ENCODE peak calls at places on chromosome 1, in seven cellular contexts. X, W, H, B, N, Y and J are unnamed samples.

GRCh38 chr1:8625981-8626898 is 191.2 kb downstream of the RERE start:
- DNase-seq in X (no peak), Y (no peak), W (peak; percentile 93), H (no peak), B (peak; percentile 28), N (no peak), J (no peak)

GRCh38 chr1:44035726-44036408 is 4.6 kb upstream of the SLC6A9 start:
- DNase-seq in H (no peak), X (peak; percentile 8), W (no peak), N (peak; percentile 48), Y (no peak), B (peak; percentile 73), J (peak; percentile 32)

GRCh38 chr1:29688477-29689365 is 452.4 kb downstream of the PTPRU start:
- DNase-seq in W (peak; percentile 73), B (no peak), Y (no peak), H (no peak), X (peak; percentile 65), N (no peak), J (peak; percentile 37)

GRCh38 chr1:13801711-13802486 is 101.9 kb downstream of the PRDM2 start:
- DNase-seq in N (no peak), W (no peak), B (no peak), X (no peak), H (no peak), Y (no peak), J (no peak)

GRCh38 chr1:73673980-73674379 is 524.0 kb downstream of the LRRIQ3 start:
- DNase-seq in Y (no peak), N (no peak), H (no peak), B (no peak), X (no peak), W (no peak), J (no peak)

GRCh38 chr1:201028473-201028889 is 5.0 kb upstream of the KIF21B start:
- DNase-seq in Y (no peak), N (no peak), W (no peak), X (no peak), B (peak; percentile 56), H (no peak), J (no peak)

GRCh38 chr1:7418442-7419080 is 352.5 kb upstream of the VAMP3 start:
- DNase-seq in N (no peak), H (no peak), X (no peak), W (no peak), Y (no peak), B (peak; percentile 5), J (no peak)

GRCh38 chr1:212512731-212513559 is 80.2 kb downstream of the NENF start:
- DNase-seq in W (no peak), X (no peak), N (no peak), Y (no peak), B (no peak), H (no peak), J (no peak)

GRCh38 chr1:56502700-56503245 is 76.6 kb downstream of the PLPP3 start:
- DNase-seq in B (peak; percentile 72), Y (no peak), H (no peak), N (no peak), W (no peak), X (no peak), J (no peak)

GRCh38 chr1:51236548-51237312 is 657 bp downstream of the RNF11 start:
- DNase-seq in X (peak; percentile 48), H (no peak), Y (peak; percentile 3), W (no peak), B (peak; percentile 56), N (peak; percentile 44), J (peak; percentile 58)

GRCh38 chr1:181656491-181656890 is 173.2 kb downstream of the CACNA1E start:
- DNase-seq in Y (no peak), W (no peak), X (no peak), B (no peak), H (no peak), N (no peak), J (no peak)

GRCh38 chr1:220828950-220829586 is 42.4 kb downstream of the MTARC1 start:
- DNase-seq in N (no peak), H (no peak), W (no peak), X (no peak), B (no peak), Y (no peak), J (no peak)

GRCh38 chr1:33092438-33092837 is 11.5 kb downstream of the AZIN2 start:
- DNase-seq in Y (no peak), X (no peak), H (no peak), N (no peak), W (no peak), B (no peak), J (no peak)

GRCh38 chr1:154490327-154490726 is 11.7 kb upstream of the TDRD10 start:
- DNase-seq in B (peak; percentile 12), W (no peak), H (no peak), Y (no peak), X (no peak), N (no peak), J (no peak)

GRCh38 chr1:39434797-39435395 is 56.5 kb upstream of the BMP8A start:
- DNase-seq in B (no peak), Y (no peak), N (no peak), W (no peak), H (no peak), X (no peak), J (no peak)

GRCh38 chr1:214306270-214306669 is 25.3 kb downstream of the SMYD2 start:
- DNase-seq in X (no peak), H (no peak), Y (no peak), W (no peak), B (no peak), N (no peak), J (no peak)

GRCh38 chr1:206472454-206472853 is 2.2 kb downstream of the IKBKE start:
- DNase-seq in B (peak; percentile 48), H (no peak), N (no peak), X (no peak), Y (no peak), W (peak; percentile 69), J (peak; percentile 60)

GRCh38 chr1:100721502-100722205 is 2.1 kb downstream of the VCAM1 start:
- DNase-seq in B (peak; percentile 38), X (no peak), N (no peak), H (peak; percentile 64), Y (no peak), W (peak; percentile 94), J (no peak)

GRCh38 chr1:29240400-29240837 is 4.1 kb downstream of the PTPRU start:
- DNase-seq in X (no peak), B (no peak), N (no peak), H (no peak), W (no peak), Y (peak; percentile 27), J (no peak)

GRCh38 chr1:108569097-108569728 is 9.3 kb downstream of the EEIG2 start:
- DNase-seq in N (no peak), B (no peak), Y (no peak), X (no peak), W (no peak), H (no peak), J (no peak)

GRCh38 chr1:106773206-106773605 is 283.3 kb upstream of the PRMT6 start:
- DNase-seq in Y (no peak), X (no peak), B (no peak), H (no peak), W (no peak), N (no peak), J (no peak)

GRCh38 chr1:230284891-230285290 is 141.2 kb downstream of the PGBD5 start:
- DNase-seq in N (no peak), X (no peak), Y (no peak), B (no peak), H (no peak), W (no peak), J (no peak)

GRCh38 chr1:36536727-36537126 is 54.0 kb upstream of the CSF3R start:
- DNase-seq in X (no peak), N (no peak), Y (no peak), W (no peak), H (no peak), B (no peak), J (no peak)

GRCh38 chr1:17682403-17682802 is 72.7 kb upstream of the ACTL8 start:
- DNase-seq in W (no peak), H (no peak), Y (no peak), X (no peak), B (no peak), N (no peak), J (no peak)

GRCh38 chr1:52636701-52637695 is 4.0 kb downstream of the SHISAL2A start:
- DNase-seq in Y (no peak), H (no peak), B (no peak), X (peak; percentile 63), N (no peak), W (no peak), J (peak; percentile 89)

GRCh38 chr1:68057050-68057449 is 6.6 kb upstream of the DIRAS3 start:
- DNase-seq in H (no peak), Y (no peak), B (no peak), X (no peak), N (no peak), W (no peak), J (no peak)

GRCh38 chr1:39159224-39160036 is 45.1 kb upstream of the MACF1 start:
- DNase-seq in Y (no peak), H (no peak), N (no peak), W (no peak), X (no peak), B (no peak), J (no peak)

GRCh38 chr1:96409689-96410088 is 311.9 kb upstream of the PTBP2 start:
- DNase-seq in Y (no peak), X (no peak), W (no peak), N (no peak), B (no peak), H (no peak), J (no peak)